ENCODE peak calls at places on chromosomes 1 and 21, in four cellular contexts. One of them, this sample, is unnamed.

GRCh38 chr1:205435904-205436573 is 14.2 kb upstream of the LEMD1 start:
- DNase-seq in stimulated activated CD4-positive, alpha-beta T cell treated with anti-CD3 and anti-CD28 coated beads, TNF-alpha, amount 100 ng/mL, for 48 hours: no peak
- DNase-seq in activated CD4-positive, CD25-positive, alpha-beta regulatory T cell treated with anti-CD3 and anti-CD28 coated beads, Interleukin-2, amount 50 U/mL, for 16 hours: no peak
- DNase-seq in central memory CD8-positive, alpha-beta T cell: no peak
- DNase-seq in this sample: no peak

GRCh38 chr1:108051625-108052382 is 86.8 kb upstream of the VAV3 start:
- DNase-seq in central memory CD8-positive, alpha-beta T cell: no peak
- DNase-seq in activated CD4-positive, CD25-positive, alpha-beta regulatory T cell treated with anti-CD3 and anti-CD28 coated beads, Interleukin-2, amount 50 U/mL, for 16 hours: no peak
- DNase-seq in stimulated activated CD4-positive, alpha-beta T cell treated with anti-CD3 and anti-CD28 coated beads, TNF-alpha, amount 100 ng/mL, for 48 hours: no peak
- DNase-seq in this sample: no peak

GRCh38 chr1:85289207-85289847 is 12.9 kb upstream of the BCL10 start:
- DNase-seq in central memory CD8-positive, alpha-beta T cell: no peak
- DNase-seq in activated CD4-positive, CD25-positive, alpha-beta regulatory T cell treated with anti-CD3 and anti-CD28 coated beads, Interleukin-2, amount 50 U/mL, for 16 hours: no peak
- DNase-seq in stimulated activated CD4-positive, alpha-beta T cell treated with anti-CD3 and anti-CD28 coated beads, TNF-alpha, amount 100 ng/mL, for 48 hours: peak
- DNase-seq in this sample: no peak

GRCh38 chr21:25171438-25171837 is 435.8 kb downstream of the MRPL39 start:
- DNase-seq in stimulated activated CD4-positive, alpha-beta T cell treated with anti-CD3 and anti-CD28 coated beads, TNF-alpha, amount 100 ng/mL, for 48 hours: no peak
- DNase-seq in central memory CD8-positive, alpha-beta T cell: no peak
- DNase-seq in activated CD4-positive, CD25-positive, alpha-beta regulatory T cell treated with anti-CD3 and anti-CD28 coated beads, Interleukin-2, amount 50 U/mL, for 16 hours: no peak
- DNase-seq in this sample: no peak

GRCh38 chr1:47934243-47934805 is 62.9 kb downstream of the TRABD2B start:
- DNase-seq in activated CD4-positive, CD25-positive, alpha-beta regulatory T cell treated with anti-CD3 and anti-CD28 coated beads, Interleukin-2, amount 50 U/mL, for 16 hours: no peak
- DNase-seq in central memory CD8-positive, alpha-beta T cell: no peak
- DNase-seq in stimulated activated CD4-positive, alpha-beta T cell treated with anti-CD3 and anti-CD28 coated beads, TNF-alpha, amount 100 ng/mL, for 48 hours: no peak
- DNase-seq in this sample: no peak

GRCh38 chr1:168470821-168471473 is 72.8 kb downstream of the XCL2 start:
- DNase-seq in activated CD4-positive, CD25-positive, alpha-beta regulatory T cell treated with anti-CD3 and anti-CD28 coated beads, Interleukin-2, amount 50 U/mL, for 16 hours: no peak
- DNase-seq in central memory CD8-positive, alpha-beta T cell: no peak
- DNase-seq in stimulated activated CD4-positive, alpha-beta T cell treated with anti-CD3 and anti-CD28 coated beads, TNF-alpha, amount 100 ng/mL, for 48 hours: no peak
- DNase-seq in this sample: no peak

GRCh38 chr1:84834419-84835064 is 58.5 kb downstream of the LPAR3 start:
- DNase-seq in central memory CD8-positive, alpha-beta T cell: no peak
- DNase-seq in stimulated activated CD4-positive, alpha-beta T cell treated with anti-CD3 and anti-CD28 coated beads, TNF-alpha, amount 100 ng/mL, for 48 hours: no peak
- DNase-seq in activated CD4-positive, CD25-positive, alpha-beta regulatory T cell treated with anti-CD3 and anti-CD28 coated beads, Interleukin-2, amount 50 U/mL, for 16 hours: no peak
- DNase-seq in this sample: no peak

GRCh38 chr1:229092377-229093257 is 178.3 kb upstream of the RAB4A start:
- DNase-seq in activated CD4-positive, CD25-positive, alpha-beta regulatory T cell treated with anti-CD3 and anti-CD28 coated beads, Interleukin-2, amount 50 U/mL, for 16 hours: no peak
- DNase-seq in central memory CD8-positive, alpha-beta T cell: no peak
- DNase-seq in stimulated activated CD4-positive, alpha-beta T cell treated with anti-CD3 and anti-CD28 coated beads, TNF-alpha, amount 100 ng/mL, for 48 hours: no peak
- DNase-seq in this sample: no peak

GRCh38 chr1:230283678-230284077 is 142.5 kb downstream of the PGBD5 start:
- DNase-seq in activated CD4-positive, CD25-positive, alpha-beta regulatory T cell treated with anti-CD3 and anti-CD28 coated beads, Interleukin-2, amount 50 U/mL, for 16 hours: no peak
- DNase-seq in central memory CD8-positive, alpha-beta T cell: no peak
- DNase-seq in stimulated activated CD4-positive, alpha-beta T cell treated with anti-CD3 and anti-CD28 coated beads, TNF-alpha, amount 100 ng/mL, for 48 hours: no peak
- DNase-seq in this sample: no peak

GRCh38 chr1:17780916-17781315 is 25.8 kb downstream of the ACTL8 start:
- DNase-seq in central memory CD8-positive, alpha-beta T cell: no peak
- DNase-seq in stimulated activated CD4-positive, alpha-beta T cell treated with anti-CD3 and anti-CD28 coated beads, TNF-alpha, amount 100 ng/mL, for 48 hours: no peak
- DNase-seq in activated CD4-positive, CD25-positive, alpha-beta regulatory T cell treated with anti-CD3 and anti-CD28 coated beads, Interleukin-2, amount 50 U/mL, for 16 hours: no peak
- DNase-seq in this sample: no peak